ENCODE peak calls at places on chromosome 16, in ten cellular contexts. One of them, this sample, is unnamed.

GRCh38 chr16:3192476-3193019 is 4.5 kb downstream of the OR1F1 start:
- DNase-seq in AG10803: no peak
- DNase-seq in SK-N-SH: no peak
- DNase-seq in fibroblast of mammary gland: no peak
- DNase-seq in lower leg skin: no peak
- DNase-seq in tibial nerve: no peak
- DNase-seq in kidney epithelial cell: no peak
- DNase-seq in A549: no peak
- DNase-seq in heart right ventricle: no peak
- DNase-seq in ovary: no peak
- DNase-seq in this sample: no peak

GRCh38 chr16:71389330-71389729 is 30.8 kb downstream of the CALB2 start:
- DNase-seq in SK-N-SH: no peak
- DNase-seq in ovary: no peak
- DNase-seq in lower leg skin: no peak
- DNase-seq in fibroblast of mammary gland: no peak
- DNase-seq in AG10803: no peak
- DNase-seq in tibial nerve: no peak
- DNase-seq in kidney epithelial cell: no peak
- DNase-seq in A549: no peak
- DNase-seq in heart right ventricle: no peak
- DNase-seq in this sample: no peak

GRCh38 chr16:87575027-87575804 is 27.1 kb upstream of the JPH3 start:
- DNase-seq in tibial nerve: no peak
- DNase-seq in lower leg skin: no peak
- DNase-seq in SK-N-SH: no peak
- DNase-seq in fibroblast of mammary gland: no peak
- DNase-seq in heart right ventricle: no peak
- DNase-seq in ovary: no peak
- DNase-seq in kidney epithelial cell: no peak
- DNase-seq in A549: peak
- DNase-seq in AG10803: no peak
- DNase-seq in this sample: no peak

GRCh38 chr16:31712064-31712540 is 161.5 kb upstream of the ZNF267 start:
- DNase-seq in A549: no peak
- DNase-seq in heart right ventricle: no peak
- DNase-seq in lower leg skin: peak
- DNase-seq in SK-N-SH: no peak
- DNase-seq in kidney epithelial cell: no peak
- DNase-seq in ovary: no peak
- DNase-seq in tibial nerve: no peak
- DNase-seq in AG10803: no peak
- DNase-seq in fibroblast of mammary gland: no peak
- DNase-seq in this sample: no peak

GRCh38 chr16:84720180-84720579 is 20.4 kb downstream of the USP10 start:
- DNase-seq in A549: no peak
- DNase-seq in kidney epithelial cell: no peak
- DNase-seq in heart right ventricle: no peak
- DNase-seq in fibroblast of mammary gland: peak
- DNase-seq in ovary: no peak
- DNase-seq in AG10803: peak
- DNase-seq in lower leg skin: no peak
- DNase-seq in SK-N-SH: peak
- DNase-seq in tibial nerve: no peak
- DNase-seq in this sample: no peak

GRCh38 chr16:46830902-46831647 is at the start of gene C16orf87:
- DNase-seq in ovary: peak
- DNase-seq in kidney epithelial cell: peak
- DNase-seq in lower leg skin: peak
- DNase-seq in fibroblast of mammary gland: peak
- DNase-seq in A549: peak
- DNase-seq in tibial nerve: peak
- DNase-seq in heart right ventricle: peak
- DNase-seq in AG10803: peak
- DNase-seq in SK-N-SH: peak
- DNase-seq in this sample: peak

GRCh38 chr16:89193021-89193575 is 7.2 kb downstream of the SLC22A31 start:
- DNase-seq in heart right ventricle: peak
- DNase-seq in A549: no peak
- DNase-seq in lower leg skin: no peak
- DNase-seq in SK-N-SH: peak
- DNase-seq in ovary: peak
- DNase-seq in AG10803: peak
- DNase-seq in tibial nerve: no peak
- DNase-seq in kidney epithelial cell: no peak
- DNase-seq in fibroblast of mammary gland: peak
- DNase-seq in this sample: no peak

GRCh38 chr16:11824362-11824761 is 27.0 kb downstream of the RSL1D1 start:
- DNase-seq in fibroblast of mammary gland: no peak
- DNase-seq in AG10803: peak
- DNase-seq in heart right ventricle: peak
- DNase-seq in tibial nerve: no peak
- DNase-seq in A549: no peak
- DNase-seq in kidney epithelial cell: no peak
- DNase-seq in lower leg skin: peak
- DNase-seq in SK-N-SH: no peak
- DNase-seq in ovary: no peak
- DNase-seq in this sample: no peak

GRCh38 chr16:19348578-19349315 is 63.2 kb downstream of the CLEC19A start:
- DNase-seq in fibroblast of mammary gland: no peak
- DNase-seq in SK-N-SH: peak
- DNase-seq in tibial nerve: no peak
- DNase-seq in AG10803: no peak
- DNase-seq in ovary: no peak
- DNase-seq in A549: no peak
- DNase-seq in kidney epithelial cell: no peak
- DNase-seq in heart right ventricle: no peak
- DNase-seq in lower leg skin: no peak
- DNase-seq in this sample: peak

GRCh38 chr16:16120382-16121184 is 102.7 kb downstream of the ABCC6 start:
- DNase-seq in lower leg skin: no peak
- DNase-seq in AG10803: no peak
- DNase-seq in A549: no peak
- DNase-seq in SK-N-SH: peak
- DNase-seq in fibroblast of mammary gland: no peak
- DNase-seq in heart right ventricle: peak
- DNase-seq in kidney epithelial cell: no peak
- DNase-seq in tibial nerve: no peak
- DNase-seq in ovary: no peak
- DNase-seq in this sample: peak

GRCh38 chr16:85612801-85613608 is at the start of gene GSE1:
- DNase-seq in tibial nerve: peak
- DNase-seq in lower leg skin: peak
- DNase-seq in AG10803: peak
- DNase-seq in kidney epithelial cell: peak
- DNase-seq in ovary: peak
- DNase-seq in SK-N-SH: peak
- DNase-seq in A549: peak
- DNase-seq in fibroblast of mammary gland: peak
- DNase-seq in heart right ventricle: peak
- DNase-seq in this sample: no peak

DNA sequence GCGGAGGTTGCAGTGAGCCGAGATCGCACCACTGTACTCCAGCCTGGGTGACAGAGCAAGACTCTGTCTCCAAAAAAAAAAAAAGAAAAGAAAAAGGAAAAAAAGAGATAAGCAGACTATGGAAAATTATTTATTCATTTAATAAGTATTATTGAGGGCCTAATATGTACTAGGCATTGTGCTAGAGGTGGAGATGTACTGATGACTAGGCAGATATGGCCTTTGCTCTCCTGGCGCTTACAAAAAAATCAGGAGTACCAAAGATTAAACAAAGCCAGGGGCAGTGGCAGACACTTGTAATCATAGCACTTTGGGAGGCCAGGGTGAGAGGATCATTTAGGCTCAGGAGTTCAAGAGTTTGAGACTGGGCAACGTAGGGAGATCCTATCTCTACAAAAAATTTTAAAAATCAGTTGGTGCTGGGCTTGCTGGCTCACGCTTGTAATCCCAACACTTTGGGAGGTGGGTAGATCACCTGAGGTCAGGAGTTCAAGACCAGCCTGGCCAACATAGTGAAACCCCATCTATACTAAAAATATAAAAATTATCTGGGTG is 10.4 kb upstream of the TNRC6A start:
- DNase-seq in SK-N-SH: no peak
- DNase-seq in fibroblast of mammary gland: no peak
- DNase-seq in kidney epithelial cell: no peak
- DNase-seq in heart right ventricle: no peak
- DNase-seq in A549: no peak
- DNase-seq in tibial nerve: no peak
- DNase-seq in lower leg skin: no peak
- DNase-seq in ovary: no peak
- DNase-seq in AG10803: no peak
- DNase-seq in this sample: no peak
- H3K4me3 ChIP-seq in SK-N-SH: no peak
- H3K4me3 ChIP-seq in fibroblast of mammary gland: no peak
- H3K4me3 ChIP-seq in kidney epithelial cell: no peak
- H3K4me3 ChIP-seq in heart right ventricle: no peak
- H3K4me3 ChIP-seq in A549: no peak
- H3K4me3 ChIP-seq in tibial nerve: no peak
- H3K4me3 ChIP-seq in lower leg skin: no peak
- H3K4me3 ChIP-seq in ovary: no peak
- H3K4me3 ChIP-seq in AG10803: no peak
- H3K4me3 ChIP-seq in this sample: no peak

DNA sequence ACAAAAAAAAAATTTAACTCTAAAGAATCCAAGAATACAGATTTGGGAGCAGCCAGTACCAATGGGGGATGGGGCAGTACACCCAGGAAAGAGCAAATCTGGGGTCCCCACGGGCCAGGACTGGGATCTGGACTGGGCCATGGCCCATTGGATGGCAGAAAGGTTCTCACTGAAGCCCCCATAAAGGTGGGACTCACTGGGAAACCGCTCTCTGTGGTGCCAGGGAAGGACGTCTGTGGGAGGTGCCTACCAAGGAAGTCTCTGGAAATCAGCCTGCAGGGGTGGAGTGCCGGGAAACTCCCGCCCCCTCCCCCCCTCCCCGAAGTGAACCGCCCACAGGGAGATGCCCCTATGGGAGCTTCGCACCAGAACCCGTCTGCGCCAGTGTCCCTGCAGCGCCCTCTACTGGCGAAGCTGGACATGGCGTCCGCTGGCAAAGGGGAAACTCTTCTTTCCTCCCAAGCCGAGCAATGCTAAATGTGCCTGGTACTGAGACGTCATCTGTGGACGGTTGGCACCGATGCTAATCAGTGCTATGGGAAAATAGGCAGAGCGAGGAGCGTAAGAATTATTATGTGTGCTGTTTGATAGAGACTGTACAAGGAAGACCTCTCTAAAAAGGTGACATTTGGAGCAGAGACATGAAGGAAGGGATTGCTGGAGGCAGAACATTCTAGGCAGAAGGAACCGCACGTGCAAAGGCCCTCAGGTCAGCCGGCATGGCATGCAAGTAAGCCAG is 671.1 kb downstream of the WWOX start:
- DNase-seq in SK-N-SH: peak
- DNase-seq in ovary: peak
- DNase-seq in heart right ventricle: peak
- DNase-seq in tibial nerve: peak
- DNase-seq in lower leg skin: peak
- DNase-seq in fibroblast of mammary gland: peak
- DNase-seq in A549: peak
- DNase-seq in kidney epithelial cell: no peak
- DNase-seq in AG10803: peak
- DNase-seq in this sample: no peak
- TF ChIP-seq CTCF in SK-N-SH: peak
- TF ChIP-seq CTCF in ovary: peak
- TF ChIP-seq CTCF in heart right ventricle: peak
- TF ChIP-seq CTCF in tibial nerve: peak
- TF ChIP-seq CTCF in lower leg skin: no peak
- TF ChIP-seq CTCF in fibroblast of mammary gland: peak
- TF ChIP-seq CTCF in A549: peak
- TF ChIP-seq CTCF in kidney epithelial cell: peak
- TF ChIP-seq CTCF in AG10803: peak
- TF ChIP-seq CTCF in this sample: peak

GRCh38 chr16:30032083-30032819 is 1.2 kb upstream of the TLCD3B start:
- DNase-seq in lower leg skin: no peak
- DNase-seq in AG10803: peak
- DNase-seq in kidney epithelial cell: peak
- DNase-seq in ovary: peak
- DNase-seq in A549: no peak
- DNase-seq in SK-N-SH: peak
- DNase-seq in fibroblast of mammary gland: peak
- DNase-seq in heart right ventricle: no peak
- DNase-seq in tibial nerve: no peak
- DNase-seq in this sample: no peak
- H3K4me3 ChIP-seq in lower leg skin: no peak
- H3K4me3 ChIP-seq in AG10803: no peak
- H3K4me3 ChIP-seq in kidney epithelial cell: no peak
- H3K4me3 ChIP-seq in ovary: no peak
- H3K4me3 ChIP-seq in A549: no peak
- H3K4me3 ChIP-seq in SK-N-SH: no peak
- H3K4me3 ChIP-seq in fibroblast of mammary gland: no peak
- H3K4me3 ChIP-seq in heart right ventricle: no peak
- H3K4me3 ChIP-seq in tibial nerve: no peak
- H3K4me3 ChIP-seq in this sample: no peak

GRCh38 chr16:58494981-58495860 is 4.7 kb upstream of the NDRG4 start:
- DNase-seq in A549: peak
- DNase-seq in lower leg skin: no peak
- DNase-seq in AG10803: peak
- DNase-seq in SK-N-SH: peak
- DNase-seq in tibial nerve: peak
- DNase-seq in kidney epithelial cell: peak
- DNase-seq in heart right ventricle: peak
- DNase-seq in fibroblast of mammary gland: peak
- DNase-seq in ovary: peak
- DNase-seq in this sample: peak
- TF ChIP-seq CTCF in A549: peak
- TF ChIP-seq CTCF in lower leg skin: no peak
- TF ChIP-seq CTCF in AG10803: peak
- TF ChIP-seq CTCF in SK-N-SH: peak
- TF ChIP-seq CTCF in tibial nerve: peak
- TF ChIP-seq CTCF in kidney epithelial cell: peak
- TF ChIP-seq CTCF in heart right ventricle: no peak
- TF ChIP-seq CTCF in fibroblast of mammary gland: peak
- TF ChIP-seq CTCF in ovary: no peak
- TF ChIP-seq CTCF in this sample: peak

GRCh38 chr16:57306676-57307341 is 22.3 kb upstream of the PLLP start:
- DNase-seq in tibial nerve: no peak
- DNase-seq in heart right ventricle: no peak
- DNase-seq in SK-N-SH: no peak
- DNase-seq in ovary: no peak
- DNase-seq in A549: no peak
- DNase-seq in kidney epithelial cell: no peak
- DNase-seq in AG10803: no peak
- DNase-seq in lower leg skin: peak
- DNase-seq in fibroblast of mammary gland: no peak
- DNase-seq in this sample: no peak
- H3K4me3 ChIP-seq in tibial nerve: no peak
- H3K4me3 ChIP-seq in heart right ventricle: no peak
- H3K4me3 ChIP-seq in SK-N-SH: no peak
- H3K4me3 ChIP-seq in ovary: no peak
- H3K4me3 ChIP-seq in A549: no peak
- H3K4me3 ChIP-seq in kidney epithelial cell: no peak
- H3K4me3 ChIP-seq in AG10803: no peak
- H3K4me3 ChIP-seq in lower leg skin: no peak
- H3K4me3 ChIP-seq in fibroblast of mammary gland: no peak
- H3K4me3 ChIP-seq in this sample: no peak